ENCODE peak calls at places on chromosomes 16 and 17, in four cellular contexts. N, H, J and G are unnamed samples.
A peak's percentile ranks its signal among the peaks of the same experiment; 100 is the strongest.

GRCh38 chr16:84052071-84052622 is 9.6 kb upstream of the SLC38A8 start:
- DNase-seq in J (no peak), N (no peak), H (no peak), G (no peak)

GRCh38 chr17:63431939-63432804 is 13.9 kb downstream of the CYB561 start:
- DNase-seq in J (peak; percentile 92), H (no peak), N (peak; percentile 90), G (no peak)

GRCh38 chr17:82317394-82318168 is at the start of gene CD7:
- DNase-seq in J (no peak), H (no peak), N (no peak), G (no peak)

GRCh38 chr17:50947844-50948514 is 81.8 kb upstream of the TOB1 start:
- DNase-seq in J (peak; percentile 91), N (peak; percentile 49), H (no peak), G (no peak)

GRCh38 chr17:32609085-32609484 is 122.3 kb downstream of the CDK5R1 start:
- DNase-seq in H (no peak), J (peak; percentile 50), N (no peak), G (no peak)

GRCh38 chr16:16014329-16015224 is 65.2 kb downstream of the ABCC1 start:
- DNase-seq in H (no peak), N (no peak), J (no peak), G (no peak)

GRCh38 chr17:530851-531250 is 178.2 kb upstream of the RPH3AL start:
- DNase-seq in N (no peak), J (no peak), H (no peak), G (no peak)

GRCh38 chr16:86772231-86772510 is 193.8 kb downstream of the FOXL1 start:
- DNase-seq in J (no peak), N (no peak), H (no peak), G (no peak)

GRCh38 chr17:2929881-2930533 is 133.4 kb downstream of the OR1D5 start:
- DNase-seq in J (peak; percentile 85), H (peak; percentile 47), N (peak; percentile 74), G (peak; percentile 89)

GRCh38 chr16:89314357-89314756 is 96.9 kb downstream of the ZNF778 start:
- DNase-seq in J (no peak), H (no peak), N (no peak), G (no peak)

GRCh38 chr16:72291531-72291981 is 119.6 kb upstream of the PMFBP1 start:
- DNase-seq in H (no peak), N (no peak), J (no peak), G (no peak)

GRCh38 chr16:785563-786535 is 2.3 kb downstream of the RPUSD1 start:
- DNase-seq in N (peak; percentile 70), J (peak; percentile 86), H (peak; percentile 56), G (peak; percentile 95)

GRCh38 chr17:31442860-31443259 is 51.4 kb downstream of the RAB11FIP4 start:
- DNase-seq in N (no peak), H (no peak), J (no peak), G (no peak)

GRCh38 chr16:88289549-88290344 is 93.0 kb upstream of the ZNF469 start:
- DNase-seq in J (peak; percentile 39), H (no peak), N (no peak), G (no peak)

GRCh38 chr17:74356640-74357465 is 4.8 kb downstream of the BTBD17 start:
- DNase-seq in J (no peak), N (no peak), H (no peak), G (peak; percentile 65)

GRCh38 chr17:29617481-29618271 is 5.0 kb downstream of the CORO6 start:
- DNase-seq in H (no peak), J (no peak), N (peak; percentile 82), G (peak; percentile 91)

GRCh38 chr17:55285340-55286301 is 20.9 kb downstream of the HLF start:
- DNase-seq in N (no peak), J (no peak), H (no peak), G (no peak)

GRCh38 chr16:21950782-21951521 is 2.2 kb upstream of the UQCRC2 start:
- DNase-seq in J (peak; percentile 34), N (peak; percentile 42), H (no peak), G (no peak)

GRCh38 chr16:9102379-9102778 is 10.9 kb downstream of the HAPSTR1 start:
- DNase-seq in H (no peak), N (no peak), J (no peak), G (no peak)

GRCh38 chr17:77096570-77097214 is 44.1 kb upstream of the SEC14L1 start:
- DNase-seq in H (no peak), J (peak; percentile 50), N (no peak), G (no peak)

GRCh38 chr16:86261379-86261778 is 248.9 kb upstream of the FOXF1 start:
- DNase-seq in J (no peak), N (peak; percentile 90), H (no peak), G (no peak)

GRCh38 chr16:73778872-73779271 is 517.7 kb upstream of the PSMD7 start:
- DNase-seq in N (no peak), J (no peak), H (no peak), G (no peak)

GRCh38 chr16:81469710-81470481 is 25.3 kb downstream of the CMIP start:
- DNase-seq in J (no peak), N (no peak), H (no peak), G (no peak)

GRCh38 chr17:31919802-31920525 is 16.8 kb upstream of the SUZ12 start:
- DNase-seq in J (no peak), N (no peak), H (no peak), G (no peak)

GRCh38 chr16:25024900-25025299 is 9.7 kb upstream of the ARHGAP17 start:
- DNase-seq in H (no peak), J (no peak), N (no peak), G (no peak)

GRCh38 chr16:4330277-4330882 is 14.5 kb downstream of the GLIS2 start:
- DNase-seq in J (peak; percentile 94), H (no peak), N (peak; percentile 83), G (peak; percentile 86)

GRCh38 chr17:27245230-27245696 is 48.7 kb upstream of the WSB1 start:
- DNase-seq in N (peak; percentile 87), J (peak; percentile 84), H (peak; percentile 58), G (peak; percentile 81)

GRCh38 chr17:74430706-74431567 is 951 bp upstream of the GPRC5C start:
- DNase-seq in H (no peak), N (peak; percentile 64), J (peak; percentile 72), G (peak; percentile 77)

GRCh38 chr16:78022347-78022746 is at the start of gene CLEC3A:
- DNase-seq in N (no peak), J (no peak), H (no peak), G (no peak)
- TF ChIP-seq TEAD4 in N (no peak), J (no peak), H (peak; percentile 51), G (no peak)

GRCh38 chr16:28265822-28266221 is 26.5 kb upstream of the SBK1 start:
- DNase-seq in J (no peak), H (no peak), N (no peak), G (no peak)
- TF ChIP-seq TEAD4 in J (no peak), H (no peak), N (no peak), G (no peak)

DNA sequence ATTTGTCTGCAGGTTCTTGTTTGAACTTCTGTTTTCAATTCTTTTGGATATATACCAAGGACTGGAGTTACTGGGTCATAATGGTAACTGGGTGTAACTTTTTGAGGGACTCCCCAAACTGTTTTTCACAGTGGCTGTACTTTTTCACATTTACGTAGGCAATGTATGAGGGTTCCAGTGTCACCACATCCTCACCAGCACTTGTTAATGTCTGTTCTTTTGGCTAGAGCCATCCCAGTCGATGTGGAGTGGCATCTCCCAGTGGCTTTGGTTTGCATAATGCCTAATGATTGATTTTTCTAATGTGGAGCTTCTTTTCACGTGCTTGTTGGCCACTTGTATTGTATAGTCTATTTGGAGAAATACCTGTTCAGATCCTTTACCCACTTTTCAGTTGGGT is 59.3 kb downstream of the SPECC1 start:
- DNase-seq in N (no peak), H (no peak), J (no peak), G (no peak)
- TF ChIP-seq TEAD4 in N (no peak), H (no peak), J (no peak), G (no peak)

GRCh38 chr16:3182608-3183444 is 5.2 kb upstream of the OR1F1 start:
- DNase-seq in H (no peak), J (peak; percentile 74), N (peak; percentile 62), G (peak; percentile 85)
- TF ChIP-seq TEAD4 in H (peak; percentile 74), J (peak; percentile 81), N (peak; percentile 71), G (no peak)

GRCh38 chr16:85152414-85153030 is 40.2 kb upstream of the CIBAR2 start:
- DNase-seq in N (no peak), J (no peak), H (no peak), G (no peak)

GRCh38 chr16:85153046-85153445 is 40.8 kb upstream of the CIBAR2 start:
- DNase-seq in N (no peak), J (no peak), H (no peak), G (no peak)

GRCh38 chr16:85150331-85150940 is 38.2 kb upstream of the CIBAR2 start:
- DNase-seq in N (no peak), H (no peak), J (no peak), G (no peak)

GRCh38 chr16:85151079-85151602 is 38.9 kb upstream of the CIBAR2 start:
- DNase-seq in H (no peak), J (no peak), N (no peak), G (no peak)

GRCh38 chr16:85151603-85152413 is 39.5 kb upstream of the CIBAR2 start:
- DNase-seq in J (peak; percentile 93), H (no peak), N (peak; percentile 92), G (no peak)
- TF ChIP-seq TEAD4 in J (no peak), H (no peak), N (no peak), G (no peak)

GRCh38 chr17:38469875-38470274 is 41.6 kb downstream of the ARHGAP23 start:
- DNase-seq in J (no peak), N (peak; percentile 53), H (no peak), G (no peak)
- TF ChIP-seq TEAD4 in J (no peak), N (no peak), H (no peak), G (no peak)